ENCODE peak calls at places on chromosome 17, in seven cellular contexts. F is dorsolateral prefrontal cortex, H is thoracic aorta, I is AG10803, Q is coronary artery, A is esophagus muscularis mucosa, N is RWPE2. L is an unnamed sample.

GRCh38 chr17:34369571-34369970 is 6.5 kb upstream of the CCL1 start:
- DNase-seq in I (no peak), Q (peak; percentile 56), F (no peak), N (no peak), A (no peak), H (no peak), L (no peak)

GRCh38 chr17:56708220-56708567 is 114.7 kb downstream of the NOG start:
- DNase-seq in H (no peak), I (peak; percentile 40), N (no peak), F (no peak), A (no peak), Q (no peak), L (no peak)

GRCh38 chr17:74549343-74549742 is 3.4 kb upstream of the CD300C start:
- DNase-seq in I (no peak), H (no peak), Q (no peak), A (no peak), N (no peak), F (no peak), L (no peak)

GRCh38 chr17:9763643-9764042 is 27.7 kb downstream of the DHRS7C start:
- DNase-seq in N (no peak), H (no peak), F (no peak), Q (no peak), A (no peak), I (no peak), L (no peak)

GRCh38 chr17:58232707-58233156 is 5.7 kb upstream of the LPO start:
- DNase-seq in F (peak; percentile 7), A (no peak), I (peak; percentile 68), N (no peak), H (no peak), Q (peak; percentile 64), L (peak; percentile 94)

GRCh38 chr17:7750321-7750821 is 32.8 kb downstream of the DNAH2 start:
- DNase-seq in I (peak; percentile 86), Q (no peak), H (no peak), N (no peak), A (no peak), F (no peak), L (peak; percentile 84)

GRCh38 chr17:14321476-14321949 is 20.6 kb downstream of the HS3ST3B1 start:
- DNase-seq in H (no peak), I (no peak), A (no peak), F (no peak), Q (no peak), N (no peak), L (no peak)

GRCh38 chr17:35679007-35679682 is 52.3 kb upstream of the RASL10B start:
- DNase-seq in I (no peak), A (no peak), Q (no peak), H (no peak), F (no peak), N (no peak), L (no peak)

GRCh38 chr17:78774956-78775571 is 7.0 kb downstream of the CYTH1 start:
- DNase-seq in Q (no peak), F (no peak), N (no peak), A (no peak), I (no peak), H (no peak), L (no peak)

GRCh38 chr17:73099504-73099903 is 7.0 kb upstream of the SLC39A11 start:
- DNase-seq in A (no peak), F (no peak), N (no peak), H (no peak), I (no peak), Q (no peak), L (no peak)

GRCh38 chr17:35537569-35538209 is at the start of gene SLFN12L:
- DNase-seq in F (no peak), A (no peak), Q (no peak), H (no peak), I (no peak), N (no peak), L (no peak)

GRCh38 chr17:4480929-4481898 is 17.5 kb upstream of the SPNS2 start:
- DNase-seq in A (no peak), F (no peak), H (no peak), I (no peak), Q (no peak), N (no peak), L (no peak)

GRCh38 chr17:49555495-49556018 is 20.1 kb upstream of the NXPH3 start:
- DNase-seq in Q (no peak), H (no peak), N (no peak), F (no peak), I (no peak), A (no peak), L (no peak)

GRCh38 chr17:61467416-61468262 is 15.4 kb downstream of the TBX4 start:
- DNase-seq in Q (no peak), H (no peak), A (no peak), N (no peak), I (peak; percentile 40), F (no peak), L (peak; percentile 44)

GRCh38 chr17:74454197-74455024 is 12.0 kb upstream of the CD300A start:
- DNase-seq in I (peak; percentile 66), F (peak; percentile 89), H (peak; percentile 74), A (peak; percentile 98), Q (peak; percentile 95), N (no peak), L (peak; percentile 57)

GRCh38 chr17:60577147-60577925 is 22.7 kb upstream of the PPM1D start:
- DNase-seq in I (peak; percentile 70), H (no peak), N (peak; percentile 29), Q (no peak), A (no peak), F (peak; percentile 44), L (peak; percentile 65)

GRCh38 chr17:53627511-53627910 is 195.2 kb upstream of the KIF2B start:
- DNase-seq in H (no peak), F (no peak), N (no peak), I (peak; percentile 67), A (no peak), Q (no peak), L (peak; percentile 28)

GRCh38 chr17:32266389-32267269 is 997 bp downstream of the RHBDL3 start:
- DNase-seq in Q (no peak), H (no peak), A (no peak), N (no peak), I (no peak), F (peak; percentile 60), L (no peak)

GRCh38 chr17:55577011-55577586 is 65.8 kb upstream of the SMIM36 start:
- DNase-seq in I (peak; percentile 70), N (no peak), A (no peak), Q (no peak), F (no peak), H (no peak), L (peak; percentile 95)

GRCh38 chr17:16259926-16260325 is 42.9 kb downstream of the PIGL start:
- DNase-seq in H (no peak), A (no peak), I (no peak), N (no peak), Q (no peak), F (no peak), L (no peak)

GRCh38 chr17:74523308-74523707 is 8.0 kb downstream of the CD300LB start:
- DNase-seq in I (no peak), N (no peak), Q (peak; percentile 38), H (no peak), A (peak; percentile 47), F (no peak), L (no peak)

GRCh38 chr17:62793919-62794665 is 14.0 kb downstream of the MARCHF10 start:
- DNase-seq in A (no peak), H (no peak), N (no peak), F (no peak), I (no peak), Q (no peak), L (no peak)

GRCh38 chr17:15432807-15433547 is 34.4 kb downstream of the CDRT4 start:
- DNase-seq in H (no peak), F (no peak), A (no peak), Q (no peak), N (no peak), I (peak; percentile 85), L (peak; percentile 87)

GRCh38 chr17:79420318-79421243 is 190.3 kb downstream of the RBFOX3 start:
- DNase-seq in A (no peak), F (peak; percentile 61), I (peak; percentile 18), H (no peak), Q (no peak), N (no peak), L (peak; percentile 48)

GRCh38 chr17:81419333-81419885 is 24.2 kb downstream of the BAHCC1 start:
- DNase-seq in A (peak; percentile 97), H (peak; percentile 87), N (peak; percentile 94), F (peak; percentile 79), Q (peak; percentile 97), I (peak; percentile 96), L (peak; percentile 97)
- H3K4me3 ChIP-seq in A (peak overlapping the region; percentile 55), H (peak overlapping the region; percentile 67), N (no peak overlapping the region), F (peak overlapping the region; percentile 43), Q (peak overlapping the region; percentile 70), I (peak overlapping the region; percentile 45), L (peak overlapping the region; percentile 16)

GRCh38 chr17:31052187-31052889 is 42.4 kb upstream of the NF1 start:
- DNase-seq in F (no peak), H (peak; percentile 40), N (peak; percentile 94), I (peak; percentile 99), Q (peak; percentile 79), A (no peak), L (peak; percentile 98)
- H3K4me3 ChIP-seq in F (no peak overlapping the region), H (no peak overlapping the region), N (no peak overlapping the region), I (no peak overlapping the region), Q (no peak overlapping the region), A (no peak overlapping the region), L (no peak overlapping the region)

DNA sequence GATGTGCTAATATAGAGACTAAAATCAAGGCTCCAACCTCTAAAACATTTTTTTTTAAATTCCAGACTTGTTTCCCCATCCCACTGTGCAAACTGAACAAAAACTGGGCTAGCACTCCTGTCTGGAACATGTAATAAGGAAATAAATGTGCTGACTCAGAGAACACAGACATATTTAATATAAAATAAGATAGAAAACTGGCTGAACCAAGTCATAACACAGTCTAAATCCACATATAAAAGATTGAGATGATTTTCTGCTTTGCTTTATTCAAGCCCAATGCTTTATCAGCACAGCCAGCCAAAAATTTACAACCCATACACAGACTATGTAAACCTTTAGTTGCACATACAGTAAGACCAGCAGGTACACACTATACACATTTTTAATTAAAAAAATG is 1.5 kb downstream of the STAT3 start:
- DNase-seq in N (no peak), Q (no peak), I (no peak), F (no peak), A (no peak), H (no peak), L (no peak)
- H3K4me3 ChIP-seq in N (peak overlapping the region; percentile 66), Q (peak overlapping the region; percentile 99), I (peak overlapping the region; percentile 90), F (peak overlapping the region; percentile 98), A (peak overlapping the region; percentile 82), H (peak overlapping the region; percentile 94), L (peak overlapping the region; percentile 88)

DNA sequence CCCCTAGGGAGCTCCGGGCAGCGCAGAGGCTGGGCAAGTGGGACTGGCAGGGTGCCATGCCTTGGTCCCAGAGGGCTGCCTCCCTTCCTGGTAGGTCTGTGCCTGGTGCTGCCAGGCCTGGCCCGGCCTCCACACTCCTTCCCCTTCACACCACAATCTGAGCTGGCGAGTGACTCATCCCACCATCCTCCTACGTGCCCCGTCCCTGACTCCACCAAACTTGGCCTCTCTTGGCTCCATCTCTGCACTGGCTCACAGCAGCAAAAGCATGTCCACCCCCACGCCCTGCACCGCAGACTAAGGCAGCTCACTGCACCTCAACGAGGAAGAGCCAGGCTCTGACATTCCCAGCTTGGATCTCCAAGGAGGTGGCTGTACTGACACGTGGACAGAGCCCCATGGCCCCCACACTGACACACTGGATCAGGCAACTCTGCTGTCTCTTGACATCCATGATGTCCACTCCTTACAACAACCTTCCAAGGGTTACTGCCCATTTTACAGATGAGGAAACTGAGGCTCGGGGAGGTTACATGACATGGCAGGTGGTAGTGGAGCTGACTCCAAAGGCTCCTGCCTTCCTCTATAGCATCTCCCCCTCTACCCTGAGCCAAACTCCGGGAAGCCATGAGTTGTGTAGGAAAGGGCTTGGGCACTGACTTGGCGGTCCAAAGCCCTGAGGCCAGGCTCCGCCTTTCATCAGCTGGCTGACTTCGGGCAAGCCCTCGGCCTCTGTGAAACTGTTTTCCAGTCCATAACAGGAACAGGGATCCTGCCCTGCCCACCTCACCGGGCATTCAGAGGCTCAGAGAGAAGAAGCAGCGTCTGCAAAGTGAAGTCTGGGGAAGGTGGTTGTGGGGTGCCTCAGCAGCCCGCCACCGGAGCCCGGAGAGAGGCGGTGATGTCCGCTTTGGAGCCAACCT is 20.1 kb upstream of the KRT19 start:
- DNase-seq in N (peak; percentile 98), A (no peak), I (peak; percentile 98), F (peak; percentile 71), Q (peak; percentile 82), H (peak; percentile 87), L (peak; percentile 98)
- H3K4me3 ChIP-seq in N (no peak overlapping the region), A (peak overlapping the region; percentile 44), I (no peak overlapping the region), F (peak overlapping the region; percentile 40), Q (peak overlapping the region; percentile 50), H (peak overlapping the region; percentile 64), L (no peak overlapping the region)

L was measured in fibroblast of mammary gland.